ENCODE peak calls at places on chromosomes 12 and 14, in five cellular contexts. One of them, this sample, is unnamed.

GRCh38 chr12:25251749-25252148 is 1.0 kb upstream of the KRAS start:
- DNase-seq in CD8-positive, alpha-beta memory T cell: no peak
- DNase-seq in coronary artery: no peak
- DNase-seq in left lung: no peak
- DNase-seq in neural progenitor cell: no peak
- DNase-seq in this sample: no peak

GRCh38 chr12:68673788-68674187 is 13.0 kb upstream of the NUP107 start:
- DNase-seq in CD8-positive, alpha-beta memory T cell: peak; percentile 48
- DNase-seq in coronary artery: no peak
- DNase-seq in left lung: no peak
- DNase-seq in neural progenitor cell: no peak
- DNase-seq in this sample: no peak

GRCh38 chr14:89731534-89731933 is 223.0 kb downstream of the EFCAB11 start:
- DNase-seq in CD8-positive, alpha-beta memory T cell: no peak
- DNase-seq in coronary artery: no peak
- DNase-seq in left lung: no peak
- DNase-seq in neural progenitor cell: no peak
- DNase-seq in this sample: no peak

GRCh38 chr12:120496353-120497340 is 734 bp downstream of the DYNLL1 start:
- DNase-seq in CD8-positive, alpha-beta memory T cell: peak; percentile 59
- DNase-seq in coronary artery: peak; percentile 80
- DNase-seq in left lung: peak; percentile 78
- DNase-seq in neural progenitor cell: peak; percentile 84
- DNase-seq in this sample: peak; percentile 85

GRCh38 chr12:108526482-108527234 is 11.6 kb downstream of the FICD start:
- DNase-seq in CD8-positive, alpha-beta memory T cell: no peak
- DNase-seq in coronary artery: no peak
- DNase-seq in left lung: no peak
- DNase-seq in neural progenitor cell: peak; percentile 91
- DNase-seq in this sample: peak; percentile 50

GRCh38 chr14:67851785-67852410 is 32.3 kb downstream of the RAD51B start:
- DNase-seq in CD8-positive, alpha-beta memory T cell: no peak
- DNase-seq in coronary artery: no peak
- DNase-seq in left lung: no peak
- DNase-seq in neural progenitor cell: peak; percentile 3
- DNase-seq in this sample: no peak

GRCh38 chr14:30874999-30875787 is 834 bp downstream of the COCH start:
- DNase-seq in CD8-positive, alpha-beta memory T cell: no peak
- DNase-seq in coronary artery: no peak
- DNase-seq in left lung: no peak
- DNase-seq in neural progenitor cell: peak; percentile 50
- DNase-seq in this sample: peak; percentile 81

GRCh38 chr12:92437452-92437851 is 265.3 kb upstream of the PLEKHG7 start:
- DNase-seq in CD8-positive, alpha-beta memory T cell: no peak
- DNase-seq in coronary artery: no peak
- DNase-seq in left lung: no peak
- DNase-seq in neural progenitor cell: no peak
- DNase-seq in this sample: no peak

GRCh38 chr14:54440037-54440436 is 1.1 kb downstream of the CNIH1 start:
- DNase-seq in CD8-positive, alpha-beta memory T cell: no peak
- DNase-seq in coronary artery: no peak
- DNase-seq in left lung: no peak
- DNase-seq in neural progenitor cell: no peak
- DNase-seq in this sample: no peak

GRCh38 chr12:41963398-41963797 is 181.3 kb downstream of the GXYLT1 start:
- DNase-seq in CD8-positive, alpha-beta memory T cell: no peak
- DNase-seq in coronary artery: no peak
- DNase-seq in left lung: no peak
- DNase-seq in neural progenitor cell: no peak
- DNase-seq in this sample: no peak

GRCh38 chr12:64747681-64748080 is 11.5 kb downstream of the GNS start:
- DNase-seq in CD8-positive, alpha-beta memory T cell: no peak
- DNase-seq in coronary artery: no peak
- DNase-seq in left lung: no peak
- DNase-seq in neural progenitor cell: no peak
- DNase-seq in this sample: no peak

GRCh38 chr14:106556665-106557289 is 1030.4 kb downstream of the TMEM121 start:
- DNase-seq in CD8-positive, alpha-beta memory T cell: peak; percentile 36
- DNase-seq in coronary artery: no peak
- DNase-seq in left lung: no peak
- DNase-seq in neural progenitor cell: no peak
- DNase-seq in this sample: peak; percentile 68

GRCh38 chr12:57852620-57853509 is 6.3 kb upstream of the CTDSP2 start:
- DNase-seq in CD8-positive, alpha-beta memory T cell: no peak
- DNase-seq in coronary artery: no peak
- DNase-seq in left lung: peak; percentile 60
- DNase-seq in neural progenitor cell: peak; percentile 92
- DNase-seq in this sample: peak; percentile 94
- H3K27ac ChIP-seq in CD8-positive, alpha-beta memory T cell: no peak overlapping the region
- H3K27ac ChIP-seq in coronary artery: peak overlapping the region; percentile 74
- H3K27ac ChIP-seq in left lung: peak overlapping the region; percentile 39
- H3K27ac ChIP-seq in neural progenitor cell: no peak overlapping the region
- H3K27ac ChIP-seq in this sample: no peak overlapping the region

GRCh38 chr12:121611306-121611705 is 15.0 kb upstream of the ORAI1 start:
- DNase-seq in CD8-positive, alpha-beta memory T cell: no peak
- DNase-seq in coronary artery: no peak
- DNase-seq in left lung: no peak
- DNase-seq in neural progenitor cell: no peak
- DNase-seq in this sample: peak; percentile 92

GRCh38 chr12:121610239-121611149 is 15.8 kb upstream of the ORAI1 start:
- DNase-seq in CD8-positive, alpha-beta memory T cell: no peak
- DNase-seq in coronary artery: no peak
- DNase-seq in left lung: no peak
- DNase-seq in neural progenitor cell: peak; percentile 68
- DNase-seq in this sample: peak; percentile 35

GRCh38 chr12:121618659-121619233 is 7.6 kb upstream of the ORAI1 start:
- DNase-seq in CD8-positive, alpha-beta memory T cell: no peak
- DNase-seq in coronary artery: no peak
- DNase-seq in left lung: no peak
- DNase-seq in neural progenitor cell: no peak
- DNase-seq in this sample: no peak

GRCh38 chr12:121613424-121613823 is 12.9 kb upstream of the ORAI1 start:
- DNase-seq in CD8-positive, alpha-beta memory T cell: no peak
- DNase-seq in coronary artery: no peak
- DNase-seq in left lung: no peak
- DNase-seq in neural progenitor cell: no peak
- DNase-seq in this sample: no peak

GRCh38 chr12:121614872-121615467 is 11.4 kb upstream of the ORAI1 start:
- DNase-seq in CD8-positive, alpha-beta memory T cell: peak; percentile 31
- DNase-seq in coronary artery: no peak
- DNase-seq in left lung: no peak
- DNase-seq in neural progenitor cell: no peak
- DNase-seq in this sample: no peak
- H3K4me3 ChIP-seq in CD8-positive, alpha-beta memory T cell: no peak overlapping the region
- H3K4me3 ChIP-seq in coronary artery: no peak overlapping the region
- H3K4me3 ChIP-seq in left lung: no peak overlapping the region
- H3K4me3 ChIP-seq in neural progenitor cell: no peak overlapping the region
- H3K4me3 ChIP-seq in this sample: no peak overlapping the region

DNA sequence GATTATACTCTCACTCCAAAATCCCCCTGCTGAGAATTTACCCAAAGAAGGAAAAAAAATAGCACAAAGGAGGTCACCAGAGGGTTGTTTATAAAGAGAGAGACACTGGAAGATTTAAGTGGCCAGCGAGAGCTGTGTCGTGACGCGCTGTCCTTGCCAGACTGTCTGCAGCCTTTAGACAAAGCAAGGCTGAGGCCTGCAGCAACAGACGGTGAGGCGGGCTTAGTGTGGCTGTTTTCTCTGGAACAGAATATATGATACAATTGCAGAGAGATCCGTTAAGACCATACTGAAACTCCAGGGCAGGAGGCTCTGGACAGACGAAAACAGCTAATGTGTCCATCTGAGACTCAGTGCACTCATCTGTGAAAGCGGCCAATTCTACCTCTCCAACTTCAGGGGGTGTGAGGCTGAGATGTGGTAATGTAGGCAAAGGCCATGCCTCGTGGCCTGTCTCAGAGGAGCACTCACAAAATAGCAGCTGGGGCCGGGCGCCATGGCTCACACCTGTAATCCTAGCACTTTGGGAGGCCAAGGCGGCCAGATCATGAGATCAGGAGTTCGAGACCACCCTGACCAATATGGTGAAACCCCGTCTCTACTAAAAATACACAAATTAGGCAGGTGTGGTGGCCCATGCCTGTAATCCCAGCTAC is 36.2 kb downstream of the ANAPC7 start:
- DNase-seq in CD8-positive, alpha-beta memory T cell: no peak
- DNase-seq in coronary artery: no peak
- DNase-seq in left lung: no peak
- DNase-seq in neural progenitor cell: peak; percentile 13
- DNase-seq in this sample: no peak
- H3K27ac ChIP-seq in CD8-positive, alpha-beta memory T cell: no peak overlapping the region
- H3K27ac ChIP-seq in coronary artery: peak overlapping the region; percentile 54
- H3K27ac ChIP-seq in left lung: no peak overlapping the region
- H3K27ac ChIP-seq in neural progenitor cell: peak overlapping the region; percentile 63
- H3K27ac ChIP-seq in this sample: peak overlapping the region; percentile 40

DNA sequence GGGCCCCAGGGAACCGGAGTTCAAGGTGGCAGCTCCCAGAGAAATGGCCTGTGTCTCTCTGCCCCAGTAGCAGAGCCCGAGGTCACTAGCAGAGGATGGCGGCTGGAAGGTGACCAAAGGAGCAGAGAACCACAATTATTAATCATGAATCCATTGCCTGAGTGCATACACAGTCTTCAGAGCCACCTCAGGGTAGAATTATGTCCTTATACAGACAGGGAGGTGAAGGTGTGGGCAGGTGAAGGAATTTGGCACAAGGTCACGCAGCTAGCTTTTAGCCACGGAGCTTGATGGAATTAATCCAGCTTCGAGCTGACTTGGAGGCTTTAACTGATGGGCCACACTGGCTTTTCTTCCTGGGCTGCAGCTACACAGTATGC is 93.2 kb downstream of the LRRC74A start:
- DNase-seq in CD8-positive, alpha-beta memory T cell: no peak
- DNase-seq in coronary artery: no peak
- DNase-seq in left lung: no peak
- DNase-seq in neural progenitor cell: no peak
- DNase-seq in this sample: peak; percentile 51
- H3K4me3 ChIP-seq in CD8-positive, alpha-beta memory T cell: no peak overlapping the region
- H3K4me3 ChIP-seq in coronary artery: peak overlapping the region; percentile 40
- H3K4me3 ChIP-seq in left lung: no peak overlapping the region
- H3K4me3 ChIP-seq in neural progenitor cell: no peak overlapping the region
- H3K4me3 ChIP-seq in this sample: no peak overlapping the region

DNA sequence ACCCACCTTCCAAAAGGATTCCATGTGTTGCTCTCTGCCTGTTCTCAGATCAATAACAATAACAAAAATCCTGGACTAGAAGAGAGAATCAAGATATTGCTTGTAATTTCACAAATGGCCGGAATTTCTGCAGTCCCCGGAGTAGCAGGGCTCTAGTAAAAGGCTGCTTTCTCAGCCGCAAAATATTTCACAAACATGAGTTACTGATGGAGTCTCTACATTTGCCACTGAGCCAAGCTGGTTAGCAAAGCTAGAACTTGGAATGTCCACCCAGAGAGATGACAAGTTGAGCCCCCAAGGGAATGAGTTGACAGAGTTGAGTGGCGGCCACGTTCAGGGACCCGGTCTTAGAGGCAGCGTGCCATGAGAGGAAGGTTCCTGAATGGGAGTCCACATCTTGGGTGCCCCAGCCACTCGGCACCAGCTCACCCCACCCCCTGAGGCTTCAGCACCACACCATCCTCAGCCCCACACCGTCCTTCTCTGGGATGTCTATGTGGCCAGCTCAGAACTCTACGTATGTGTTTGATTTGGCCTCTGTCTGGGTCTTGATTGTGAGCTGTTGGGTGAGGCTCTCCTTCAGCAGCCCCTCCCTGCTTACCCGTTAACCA is 15.9 kb downstream of the FBLN5 start:
- DNase-seq in CD8-positive, alpha-beta memory T cell: no peak
- DNase-seq in coronary artery: peak; percentile 88
- DNase-seq in left lung: no peak
- DNase-seq in neural progenitor cell: no peak
- DNase-seq in this sample: no peak
- H3K27ac ChIP-seq in CD8-positive, alpha-beta memory T cell: no peak overlapping the region
- H3K27ac ChIP-seq in coronary artery: peak overlapping the region; percentile 64
- H3K27ac ChIP-seq in left lung: no peak overlapping the region
- H3K27ac ChIP-seq in neural progenitor cell: no peak overlapping the region
- H3K27ac ChIP-seq in this sample: no peak overlapping the region

GRCh38 chr14:75990297-75990696 is 4.7 kb downstream of the IFT43 start:
- DNase-seq in CD8-positive, alpha-beta memory T cell: no peak
- DNase-seq in coronary artery: no peak
- DNase-seq in left lung: no peak
- DNase-seq in neural progenitor cell: no peak
- DNase-seq in this sample: no peak

GRCh38 chr14:75991753-75992152 is 6.2 kb downstream of the IFT43 start:
- DNase-seq in CD8-positive, alpha-beta memory T cell: no peak
- DNase-seq in coronary artery: no peak
- DNase-seq in left lung: no peak
- DNase-seq in neural progenitor cell: no peak
- DNase-seq in this sample: no peak

GRCh38 chr14:75987201-75987970 is 1.8 kb downstream of the IFT43 start:
- DNase-seq in CD8-positive, alpha-beta memory T cell: no peak
- DNase-seq in coronary artery: no peak
- DNase-seq in left lung: no peak
- DNase-seq in neural progenitor cell: no peak
- DNase-seq in this sample: no peak

GRCh38 chr14:75986439-75986765 is 839 bp downstream of the IFT43 start:
- DNase-seq in CD8-positive, alpha-beta memory T cell: no peak
- DNase-seq in coronary artery: no peak
- DNase-seq in left lung: no peak
- DNase-seq in neural progenitor cell: no peak
- DNase-seq in this sample: no peak

GRCh38 chr14:75989134-75989533 is 3.6 kb downstream of the IFT43 start:
- DNase-seq in CD8-positive, alpha-beta memory T cell: no peak
- DNase-seq in coronary artery: no peak
- DNase-seq in left lung: no peak
- DNase-seq in neural progenitor cell: no peak
- DNase-seq in this sample: no peak
- H3K4me3 ChIP-seq in CD8-positive, alpha-beta memory T cell: no peak overlapping the region
- H3K4me3 ChIP-seq in coronary artery: no peak overlapping the region
- H3K4me3 ChIP-seq in left lung: no peak overlapping the region
- H3K4me3 ChIP-seq in neural progenitor cell: no peak overlapping the region
- H3K4me3 ChIP-seq in this sample: no peak overlapping the region